ENCODE peak calls at places on chromosomes 2 and 18, in ten cellular contexts. Z is Panc1; X is MCF 10A; H is A549; J is gastrocnemius medialis; I is fibroblast of villous mesenchyme; U is HFF-Myc; L is GM10248; N is CD8-positive, alpha-beta T cell; M is fibroblast of the aortic adventitia. K is an unnamed sample.
A peak's percentile ranks its signal among the peaks of the same experiment; 100 is the strongest.

GRCh38 chr18:26335139-26335933 is 109.1 kb downstream of the TAF4B start:
- DNase-seq in H (no peak), J (no peak), N (no peak), Z (no peak), I (peak; percentile 62), X (no peak), L (no peak), U (no peak), M (no peak), K (no peak)

GRCh38 chr2:178886006-178886405 is 78.8 kb upstream of the TTN start:
- DNase-seq in U (no peak), L (no peak), X (peak; percentile 51), M (no peak), Z (no peak), J (peak; percentile 82), H (no peak), I (no peak), N (no peak), K (no peak)

GRCh38 chr2:236536727-236537398 is 32.8 kb upstream of the ACKR3 start:
- DNase-seq in X (no peak), U (no peak), H (no peak), L (peak; percentile 39), I (no peak), N (peak; percentile 55), M (no peak), J (no peak), Z (no peak), K (no peak)

GRCh38 chr18:49464718-49465598 is 4.5 kb upstream of the DYM start:
- DNase-seq in Z (no peak), L (no peak), X (peak; percentile 24), H (no peak), M (peak; percentile 28), J (no peak), I (no peak), N (no peak), U (no peak), K (no peak)

GRCh38 chr18:63336366-63337099 is 17.0 kb upstream of the BCL2 start:
- DNase-seq in N (no peak), X (peak; percentile 75), L (no peak), Z (no peak), M (peak; percentile 95), H (no peak), I (peak; percentile 93), U (peak; percentile 77), J (no peak), K (no peak)

GRCh38 chr18:52670903-52671302 is 330.9 kb downstream of the DCC start:
- DNase-seq in L (no peak), J (no peak), Z (no peak), N (no peak), X (peak; percentile 7), I (no peak), U (no peak), M (peak; percentile 0), H (peak; percentile 23), K (no peak)

GRCh38 chr18:13585379-13586153 is 140.8 kb downstream of the FAM210A start:
- DNase-seq in M (no peak), U (no peak), X (no peak), H (no peak), Z (no peak), N (no peak), L (peak; percentile 57), J (no peak), I (no peak), K (no peak)

GRCh38 chr18:21243041-21243431 is 1.0 kb downstream of the GREB1L start:
- DNase-seq in H (peak; percentile 7), J (no peak), N (no peak), I (peak; percentile 31), M (peak; percentile 6), U (no peak), Z (no peak), X (peak; percentile 20), L (no peak), K (no peak)

GRCh38 chr2:205054789-205055188 is 509.5 kb downstream of the PARD3B start:
- DNase-seq in L (no peak), X (no peak), H (no peak), M (no peak), J (no peak), U (no peak), Z (no peak), N (no peak), I (peak; percentile 57), K (no peak)

GRCh38 chr2:205053827-205054410 is 508.6 kb downstream of the PARD3B start:
- DNase-seq in M (peak; percentile 62), N (no peak), U (no peak), Z (no peak), L (no peak), J (no peak), H (no peak), X (no peak), I (peak; percentile 75), K (no peak)

GRCh38 chr2:205060269-205060668 is 515.0 kb downstream of the PARD3B start:
- DNase-seq in Z (no peak), N (no peak), H (peak; percentile 4), J (no peak), L (no peak), U (peak; percentile 15), X (peak; percentile 48), M (peak; percentile 31), I (peak; percentile 78), K (no peak)

GRCh38 chr2:205056066-205056678 is 510.9 kb downstream of the PARD3B start:
- DNase-seq in N (no peak), U (no peak), Z (no peak), H (no peak), M (peak; percentile 20), X (no peak), I (peak; percentile 62), J (no peak), L (no peak), K (no peak)

GRCh38 chr2:205058409-205058808 is 513.1 kb downstream of the PARD3B start:
- DNase-seq in H (no peak), U (no peak), L (no peak), X (peak; percentile 38), N (no peak), M (peak; percentile 11), I (no peak), Z (no peak), J (no peak), K (no peak)
- TF ChIP-seq CTCF in H (no peak), U (no peak), L (no peak), X (no peak), N (no peak), M (no peak), I (no peak), Z (no peak), J (no peak), K (no peak)

DNA sequence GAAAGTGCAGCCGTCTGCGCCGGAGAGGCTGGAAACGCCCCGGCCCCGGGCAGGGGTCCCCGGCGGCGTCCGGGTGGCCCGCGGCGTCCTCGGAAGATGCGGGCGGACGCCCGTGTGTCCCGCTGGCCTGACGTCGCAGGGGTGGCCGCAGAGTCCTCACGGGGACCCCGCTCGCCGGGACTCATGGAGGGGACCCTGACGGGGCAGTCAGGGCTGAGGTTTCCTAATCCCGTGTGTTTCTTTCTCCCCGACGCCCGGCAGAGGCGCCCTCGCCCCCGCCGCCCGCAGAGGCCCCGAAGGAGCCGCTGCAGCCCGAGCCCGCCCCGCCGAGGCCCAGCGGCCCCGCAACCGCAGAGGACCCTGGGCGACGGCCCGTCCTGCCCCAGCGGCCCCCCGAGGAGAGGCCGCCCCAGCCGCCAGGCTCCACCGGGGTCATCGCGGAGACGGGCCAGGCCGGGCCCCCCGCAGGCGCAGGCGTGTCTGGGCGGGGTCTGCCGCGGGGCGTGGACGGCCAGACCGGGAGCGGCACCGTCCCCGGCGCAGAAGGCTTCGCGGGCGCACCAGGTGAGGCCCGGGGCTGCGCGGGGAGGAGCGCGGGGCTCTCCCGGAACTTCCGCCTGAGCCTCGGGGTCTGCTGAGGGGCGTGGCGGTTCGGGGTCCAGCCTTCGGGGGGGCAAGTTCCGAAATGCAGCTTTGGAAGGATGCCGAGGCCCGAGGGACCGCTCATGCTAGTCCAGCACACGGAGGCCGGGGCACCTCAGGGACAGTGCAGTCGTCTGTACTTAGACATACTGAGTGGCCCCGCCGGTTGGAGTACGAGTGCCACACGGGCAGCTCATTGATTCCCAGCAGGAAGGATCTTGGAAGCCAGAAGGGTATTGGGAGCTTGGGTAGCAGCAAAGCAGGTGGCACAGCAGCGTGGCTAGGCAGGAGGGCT is 60.0 kb downstream of the EMILIN2 start:
- DNase-seq in M (no peak), N (peak; percentile 46), J (no peak), I (peak; percentile 25), Z (no peak), X (no peak), U (no peak), L (peak; percentile 80), H (peak; percentile 74), K (peak; percentile 58)
- TF ChIP-seq CTCF in M (peak; percentile 28), N (peak; percentile 28), J (no peak), I (peak; percentile 18), Z (no peak), X (no peak), U (no peak), L (peak; percentile 38), H (peak; percentile 30), K (no peak)

DNA sequence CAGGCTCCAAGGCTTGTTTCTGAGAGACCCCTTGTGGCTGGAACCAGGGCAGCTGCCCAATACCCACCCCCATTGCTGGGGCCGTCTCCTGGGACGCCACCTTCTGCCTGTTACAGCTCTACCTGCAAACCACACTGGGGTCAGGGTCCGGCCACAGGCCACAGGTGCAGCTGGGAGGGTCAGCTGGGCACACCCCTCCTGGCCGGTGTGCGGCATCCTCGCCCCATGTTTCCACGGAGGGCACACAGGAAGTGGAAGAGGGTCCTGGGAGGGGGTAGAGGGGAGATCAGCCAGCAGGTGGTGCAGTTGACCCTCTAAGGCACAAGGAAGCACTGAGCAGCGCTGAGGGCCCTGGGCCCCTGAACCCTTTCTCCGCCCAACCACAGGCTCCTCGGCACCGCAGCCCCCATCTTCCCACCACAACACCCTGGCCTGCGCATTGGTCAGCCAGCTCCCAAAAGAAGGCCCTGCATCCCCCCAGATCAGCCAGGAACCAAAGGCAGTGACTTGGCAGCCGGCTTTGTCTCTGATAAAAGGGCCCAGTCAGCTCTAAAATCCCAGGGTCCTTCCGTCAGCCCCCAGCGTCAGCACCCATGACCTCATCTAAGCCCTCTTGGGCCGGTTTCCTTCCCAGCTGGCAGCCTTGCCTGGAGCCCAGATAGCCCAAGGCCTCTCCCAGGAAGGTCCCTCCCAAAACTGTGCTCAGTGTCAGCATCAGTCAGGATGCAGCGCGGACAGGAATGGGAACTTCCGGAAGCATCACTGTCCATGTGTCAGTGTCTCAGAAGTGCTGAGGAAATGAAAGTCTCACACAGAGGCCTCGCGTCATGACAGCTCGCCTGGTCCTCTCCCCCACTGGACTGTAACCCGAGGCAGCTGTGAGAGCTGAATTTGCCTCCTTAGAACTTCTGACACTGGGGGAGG is 1.7 kb downstream of the ERFE start:
- DNase-seq in M (no peak), U (no peak), L (no peak), H (no peak), Z (no peak), X (no peak), I (peak; percentile 42), J (peak; percentile 23), N (no peak), K (peak; percentile 61)
- TF ChIP-seq CTCF in M (no peak), U (peak; percentile 19), L (peak; percentile 15), H (peak; percentile 42), Z (no peak), X (peak; percentile 17), I (peak; percentile 46), J (no peak), N (no peak), K (peak; percentile 36)

GRCh38 chr18:33838084-33838483 is 260.1 kb downstream of the ASXL3 start:
- DNase-seq in X (no peak), H (no peak), N (no peak), U (no peak), J (no peak), M (no peak), I (no peak), L (no peak), Z (no peak), K (no peak)

GRCh38 chr18:33841221-33841967 is 263.4 kb downstream of the ASXL3 start:
- DNase-seq in M (no peak), U (no peak), H (no peak), N (no peak), Z (no peak), L (no peak), X (no peak), I (no peak), J (no peak), K (no peak)

GRCh38 chr18:33835419-33835818 is 257.4 kb downstream of the ASXL3 start:
- DNase-seq in U (no peak), Z (no peak), I (no peak), H (no peak), M (no peak), X (no peak), J (no peak), L (no peak), N (no peak), K (no peak)

GRCh38 chr18:33837191-33837590 is 259.2 kb downstream of the ASXL3 start:
- DNase-seq in N (no peak), Z (no peak), M (no peak), J (no peak), I (no peak), X (no peak), L (no peak), H (no peak), U (no peak), K (no peak)

DNA sequence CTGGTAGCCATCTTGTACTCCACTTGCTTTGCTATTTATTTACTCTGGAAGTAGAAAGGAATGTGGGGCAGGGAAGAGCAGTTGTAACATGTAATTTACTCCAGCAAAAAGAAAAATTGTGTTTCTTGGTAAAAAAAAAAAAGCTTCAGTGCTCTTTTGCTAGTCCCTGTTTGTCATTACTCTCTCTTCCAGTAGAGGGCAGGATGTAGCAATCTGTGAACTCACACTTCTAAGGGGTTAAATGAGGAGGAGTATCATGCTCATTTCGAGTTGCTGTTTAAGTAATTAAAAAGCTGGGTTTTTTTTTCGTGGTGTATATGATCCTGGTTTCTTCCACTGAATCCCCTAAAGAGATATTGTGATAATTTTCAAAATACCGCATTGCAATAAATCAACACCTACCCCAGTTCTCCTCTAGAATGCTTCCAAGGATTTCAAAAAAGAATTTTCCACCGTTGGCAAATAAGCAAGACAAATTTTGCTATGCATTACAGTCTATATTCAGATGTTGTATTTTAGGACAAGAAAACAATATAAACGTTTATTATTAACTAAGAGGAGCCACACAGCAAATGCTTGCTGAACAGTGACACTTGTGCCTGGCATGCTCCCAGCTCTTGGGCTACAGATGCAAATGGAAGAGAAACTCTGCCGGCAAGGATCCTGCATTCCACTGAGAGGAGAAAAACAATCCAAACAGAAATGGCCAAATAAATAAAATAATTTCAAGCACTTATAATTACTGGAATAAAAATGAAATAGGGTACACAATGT is 261.6 kb downstream of the ASXL3 start:
- DNase-seq in J (no peak), X (peak; percentile 75), L (peak; percentile 32), H (peak; percentile 1), I (peak; percentile 52), Z (no peak), U (peak; percentile 16), M (peak; percentile 57), N (no peak), K (peak; percentile 34)
- TF ChIP-seq CTCF in J (no peak), X (peak; percentile 55), L (peak; percentile 76), H (no peak), I (peak; percentile 78), Z (peak; percentile 76), U (peak; percentile 58), M (peak; percentile 74), N (no peak), K (peak; percentile 80)